ENCODE peak calls at places on chromosome 21, in six cellular contexts. J is stomach; L is astrocyte of the spinal cord; I is stimulated activated CD4-positive, alpha-beta T cell treated with anti-CD3 and anti-CD28 coated beads, Interleukin-1b, Interleukin-23, amount 100 ng/mL, for 4 hours; A is left colon; G is activated B cell treated with CpG ODN at 0.5 μM for 24 hours. Q is an unnamed sample.

GRCh38 chr21:32347887-32348450 is 44.8 kb downstream of the URB1 start:
- DNase-seq in L (no peak), A (peak; percentile 24), J (no peak), G (no peak), I (no peak), Q (peak; percentile 25)

GRCh38 chr21:45886610-45887026 is 95.0 kb upstream of the COL6A1 start:
- DNase-seq in G (no peak), L (no peak), A (no peak), J (no peak), I (no peak), Q (no peak)

GRCh38 chr21:42988234-42988965 is 14.0 kb downstream of the PKNOX1 start:
- DNase-seq in A (no peak), L (peak; percentile 42), J (no peak), I (no peak), G (no peak), Q (no peak)

GRCh38 chr21:45300786-45301520 is 13.3 kb upstream of the POFUT2 start:
- DNase-seq in J (no peak), I (no peak), L (no peak), A (peak; percentile 4), G (no peak), Q (no peak)

GRCh38 chr21:31190516-31190915 is 152.2 kb upstream of the KRTAP19-8 start:
- DNase-seq in L (no peak), J (no peak), G (no peak), I (no peak), A (no peak), Q (no peak)

GRCh38 chr21:20329636-20330035 is 668.6 kb upstream of the NCAM2 start:
- DNase-seq in G (no peak), I (no peak), L (no peak), A (no peak), J (no peak), Q (no peak)

GRCh38 chr21:34988139-34988538 is 61.0 kb downstream of the RUNX1 start:
- DNase-seq in A (no peak), G (no peak), I (no peak), J (no peak), L (no peak), Q (no peak)

GRCh38 chr21:44886113-44887075 is 12.9 kb upstream of the PTTG1IP start:
- DNase-seq in G (no peak), A (no peak), I (no peak), L (no peak), J (no peak), Q (no peak)

GRCh38 chr21:46028547-46029200 is 47.1 kb downstream of the COL6A1 start:
- DNase-seq in J (no peak), I (no peak), G (no peak), A (no peak), L (no peak), Q (no peak)

GRCh38 chr21:32494946-32495703 is 82.6 kb downstream of the EVA1C start:
- DNase-seq in J (no peak), G (no peak), A (no peak), I (no peak), L (peak; percentile 76), Q (no peak)

GRCh38 chr21:45505416-45506021 is 36.7 kb downstream of the SLC19A1 start:
- DNase-seq in L (no peak), J (peak; percentile 87), G (no peak), I (no peak), A (peak; percentile 51), Q (peak; percentile 27)

GRCh38 chr21:44763050-44763378 is 38.6 kb downstream of the UBE2G2 start:
- DNase-seq in J (no peak), L (no peak), G (no peak), I (no peak), A (no peak), Q (no peak)

GRCh38 chr21:37196847-37197246 is 70.3 kb downstream of the VPS26C start:
- DNase-seq in J (no peak), L (no peak), A (no peak), I (no peak), G (no peak), Q (no peak)

GRCh38 chr21:33817663-33818433 is 97.8 kb downstream of the ATP5PO start:
- DNase-seq in A (no peak), G (no peak), J (no peak), L (peak; percentile 30), I (no peak), Q (no peak)

GRCh38 chr21:43974791-43975468 is 37.2 kb upstream of the TRAPPC10 start:
- DNase-seq in I (no peak), G (no peak), L (no peak), J (no peak), A (no peak), Q (no peak)

GRCh38 chr21:37207441-37208009 is 59.6 kb downstream of the VPS26C start:
- DNase-seq in G (peak; percentile 30), J (no peak), I (no peak), L (no peak), A (no peak), Q (peak; percentile 20)

GRCh38 chr21:44816761-44817505 is 929 bp downstream of the SUMO3 start:
- DNase-seq in A (no peak), J (no peak), L (no peak), G (no peak), I (no peak), Q (no peak)

Q was measured in transverse colon.